ENCODE peak calls at places on chromosomes 2 and 18, in nine cellular contexts. Y is GM13977, M is A673, E is heart right ventricle, I is dorsolateral prefrontal cortex, S is neural crest cell, N is HFF-Myc, J is neural progenitor cell, D is upper lobe of right lung. Q is an unnamed sample.

GRCh38 chr18:60861575-60861974 is 471.7 kb upstream of the CDH20 start:
- DNase-seq in Y (no peak), M (peak), E (no peak), I (no peak), S (no peak), N (no peak), J (no peak), D (no peak), Q (no peak)

GRCh38 chr2:234116050-234116449 is 65.5 kb downstream of the SPP2 start:
- DNase-seq in Y (no peak), M (no peak), E (no peak), I (no peak), S (no peak), N (no peak), J (no peak), D (no peak), Q (no peak)

GRCh38 chr2:71829008-71829407 is 318.7 kb downstream of the CYP26B1 start:
- DNase-seq in Y (no peak), M (no peak), E (no peak), I (no peak), S (no peak), N (no peak), J (no peak), D (no peak), Q (no peak)

GRCh38 chr2:195318440-195319111 is 338.4 kb upstream of the SLC39A10 start:
- DNase-seq in Y (peak), M (peak), E (no peak), I (peak), S (peak), N (no peak), J (peak), D (no peak), Q (no peak)

GRCh38 chr18:12911025-12911927 is 27.2 kb upstream of the PTPN2 start:
- DNase-seq in Y (peak), M (no peak), E (peak), I (no peak), S (no peak), N (no peak), J (no peak), D (peak), Q (no peak)

GRCh38 chr2:8193686-8194615 is 487.9 kb upstream of the ID2 start:
- DNase-seq in Y (no peak), M (peak), E (no peak), I (no peak), S (no peak), N (no peak), J (peak), D (no peak), Q (no peak)

GRCh38 chr18:58249677-58250076 is 205.7 kb downstream of the NEDD4L start:
- DNase-seq in Y (no peak), M (no peak), E (no peak), I (no peak), S (no peak), N (peak), J (no peak), D (no peak), Q (no peak)

GRCh38 chr2:145687445-145688104 is 1167.7 kb upstream of the ZEB2 start:
- DNase-seq in Y (no peak), M (no peak), E (no peak), I (no peak), S (no peak), N (no peak), J (peak), D (no peak), Q (no peak)

GRCh38 chr18:44507729-44508325 is 172.9 kb upstream of the SETBP1 start:
- DNase-seq in Y (no peak), M (no peak), E (peak), I (peak), S (no peak), N (no peak), J (no peak), D (peak), Q (peak)

GRCh38 chr18:52652451-52652850 is 312.5 kb downstream of the DCC start:
- DNase-seq in Y (no peak), M (no peak), E (no peak), I (no peak), S (no peak), N (no peak), J (no peak), D (no peak), Q (no peak)

GRCh38 chr18:1604751-1605150 is 700.1 kb downstream of the ADCYAP1 start:
- DNase-seq in Y (no peak), M (no peak), E (no peak), I (no peak), S (no peak), N (no peak), J (no peak), D (no peak), Q (no peak)

GRCh38 chr2:234880551-234881211 is 71.1 kb upstream of the SH3BP4 start:
- DNase-seq in Y (no peak), M (no peak), E (no peak), I (no peak), S (no peak), N (peak), J (no peak), D (no peak), Q (no peak)

GRCh38 chr2:16172324-16173175 is 232.2 kb downstream of the MYCN start:
- DNase-seq in Y (no peak), M (no peak), E (no peak), I (no peak), S (no peak), N (no peak), J (no peak), D (no peak), Q (no peak)

GRCh38 chr18:42446195-42446594 is 491.2 kb downstream of the PIK3C3 start:
- DNase-seq in Y (no peak), M (no peak), E (no peak), I (no peak), S (no peak), N (no peak), J (no peak), D (no peak), Q (no peak)

GRCh38 chr18:44839239-44839666 is 158.6 kb downstream of the SETBP1 start:
- DNase-seq in Y (peak), M (peak), E (peak), I (peak), S (no peak), N (no peak), J (peak), D (peak), Q (peak)

GRCh38 chr2:56232912-56233311 is 49.1 kb downstream of the CCDC85A start:
- DNase-seq in Y (no peak), M (no peak), E (no peak), I (no peak), S (no peak), N (no peak), J (peak), D (no peak), Q (no peak)

GRCh38 chr2:200399046-200399445 is 92.6 kb downstream of the SPATS2L start:
- DNase-seq in Y (no peak), M (no peak), E (no peak), I (no peak), S (no peak), N (no peak), J (no peak), D (no peak), Q (no peak)

GRCh38 chr2:225070811-225071210 is 28.5 kb upstream of the DOCK10 start:
- DNase-seq in Y (no peak), M (no peak), E (no peak), I (peak), S (peak), N (no peak), J (no peak), D (no peak), Q (no peak)

GRCh38 chr2:85549826-85550225 is 10.9 kb downstream of the MAT2A start:
- DNase-seq in Y (no peak), M (no peak), E (no peak), I (no peak), S (no peak), N (peak), J (no peak), D (no peak), Q (no peak)

GRCh38 chr2:158501301-158501700 is 44.5 kb downstream of the PKP4 start:
- DNase-seq in Y (no peak), M (no peak), E (peak), I (peak), S (no peak), N (no peak), J (no peak), D (no peak), Q (no peak)

GRCh38 chr2:105796791-105797190 is 52.1 kb downstream of the NCK2 start:
- DNase-seq in Y (no peak), M (no peak), E (no peak), I (no peak), S (no peak), N (no peak), J (no peak), D (no peak), Q (no peak)

GRCh38 chr2:15128846-15129245 is 432.3 kb downstream of the NBAS start:
- DNase-seq in Y (no peak), M (no peak), E (no peak), I (no peak), S (no peak), N (no peak), J (no peak), D (no peak), Q (no peak)

GRCh38 chr18:68440433-68440832 is 274.5 kb downstream of the TMX3 start:
- DNase-seq in Y (no peak), M (no peak), E (no peak), I (no peak), S (no peak), N (no peak), J (no peak), D (no peak), Q (no peak)

GRCh38 chr2:109261906-109262631 is 133.1 kb downstream of the SH3RF3 start:
- DNase-seq in Y (no peak), M (no peak), E (no peak), I (no peak), S (no peak), N (no peak), J (no peak), D (peak), Q (no peak)

GRCh38 chr2:173343921-173344320 is 10.8 kb upstream of the CDCA7 start:
- DNase-seq in Y (no peak), M (no peak), E (no peak), I (no peak), S (no peak), N (no peak), J (no peak), D (no peak), Q (no peak)

GRCh38 chr2:36376992-36377738 is 21.6 kb downstream of the CRIM1 start:
- DNase-seq in Y (no peak), M (no peak), E (no peak), I (no peak), S (no peak), N (no peak), J (no peak), D (peak), Q (no peak)

GRCh38 chr18:54357082-54357659 is 487 bp downstream of the STARD6 start:
- DNase-seq in Y (peak), M (no peak), E (no peak), I (no peak), S (no peak), N (peak), J (no peak), D (no peak), Q (no peak)

GRCh38 chr2:175600024-175600831 is 401.8 kb downstream of the LNPK start:
- DNase-seq in Y (no peak), M (peak), E (no peak), I (no peak), S (no peak), N (peak), J (peak), D (no peak), Q (no peak)

GRCh38 chr2:15861898-15862297 is 78.5 kb upstream of the MYCN start:
- DNase-seq in Y (no peak), M (no peak), E (no peak), I (no peak), S (no peak), N (no peak), J (no peak), D (no peak), Q (no peak)

GRCh38 chr2:33532966-33533365 is 56.5 kb downstream of the RASGRP3 start:
- DNase-seq in Y (no peak), M (no peak), E (no peak), I (no peak), S (no peak), N (no peak), J (no peak), D (no peak), Q (no peak)

GRCh38 chr18:80157708-80158343 is 48.8 kb downstream of the ADNP2 start:
- DNase-seq in Y (peak), M (peak), E (peak), I (peak), S (peak), N (no peak), J (peak), D (peak), Q (no peak)

GRCh38 chr2:9693138-9693520 is 62.3 kb upstream of the YWHAQ start:
- DNase-seq in Y (no peak), M (no peak), E (peak), I (peak), S (no peak), N (no peak), J (no peak), D (no peak), Q (peak)

GRCh38 chr2:23399674-23400261 is 14.8 kb downstream of the KLHL29 start:
- DNase-seq in Y (peak), M (no peak), E (no peak), I (no peak), S (no peak), N (no peak), J (no peak), D (no peak), Q (no peak)

GRCh38 chr2:23401427-23402204 is 16.6 kb downstream of the KLHL29 start:
- DNase-seq in Y (no peak), M (no peak), E (no peak), I (no peak), S (no peak), N (no peak), J (no peak), D (no peak), Q (no peak)

GRCh38 chr2:23400703-23401102 is 15.7 kb downstream of the KLHL29 start:
- DNase-seq in Y (no peak), M (no peak), E (no peak), I (no peak), S (no peak), N (no peak), J (no peak), D (no peak), Q (no peak)

GRCh38 chr2:23402205-23402740 is 17.3 kb downstream of the KLHL29 start:
- DNase-seq in Y (no peak), M (no peak), E (no peak), I (no peak), S (no peak), N (no peak), J (no peak), D (no peak), Q (no peak)

DNA sequence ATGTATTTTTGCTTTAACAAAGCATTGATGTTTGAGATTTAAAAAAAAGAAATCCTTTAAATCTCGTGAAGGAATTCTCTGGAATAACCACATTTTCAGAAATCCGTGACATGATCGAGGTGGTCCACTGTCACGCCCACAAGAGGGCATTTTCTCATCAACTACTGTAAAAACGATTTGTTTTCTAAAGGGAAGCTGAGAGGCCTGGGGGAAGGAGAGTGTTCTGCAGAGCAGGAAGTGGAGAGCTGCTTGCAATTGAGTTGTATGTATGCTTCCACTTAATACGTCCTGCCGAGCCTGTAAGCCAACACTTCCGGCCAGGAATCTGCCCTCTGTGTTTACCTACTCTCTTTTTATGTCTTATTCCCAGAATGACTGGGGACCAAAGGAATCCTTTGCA is 19.4 kb downstream of the KLHL29 start:
- DNase-seq in Y (peak), M (peak), E (no peak), I (peak), S (no peak), N (peak), J (peak), D (no peak), Q (no peak)
- TF ChIP-seq CTCF in Y (peak), M (peak), E (peak), I (peak), S (peak), N (peak), J (peak), D (no peak), Q (no peak)

GRCh38 chr18:32461704-32462272 is 8.9 kb downstream of the GAREM1 start:
- DNase-seq in Y (no peak), M (no peak), E (no peak), I (no peak), S (no peak), N (no peak), J (no peak), D (no peak), Q (no peak)
- TF ChIP-seq CTCF in Y (no peak), M (no peak), E (no peak), I (no peak), S (peak), N (no peak), J (peak), D (peak), Q (no peak)

GRCh38 chr2:54853635-54854034 is 130.2 kb downstream of the EML6 start:
- DNase-seq in Y (no peak), M (no peak), E (no peak), I (no peak), S (no peak), N (no peak), J (no peak), D (no peak), Q (no peak)
- TF ChIP-seq CTCF in Y (no peak), M (no peak), E (no peak), I (no peak), S (no peak), N (no peak), J (no peak), D (no peak), Q (no peak)

GRCh38 chr2:102618452-102619413 is 620 bp upstream of the SLC9A2 start:
- DNase-seq in Y (peak), M (peak), E (peak), I (no peak), S (peak), N (no peak), J (peak), D (peak), Q (peak)
- TF ChIP-seq CTCF in Y (no peak), M (no peak), E (no peak), I (no peak), S (no peak), N (no peak), J (no peak), D (no peak), Q (no peak)

GRCh38 chr2:2696341-2697132 is 365.5 kb upstream of the MYT1L start:
- DNase-seq in Y (no peak), M (no peak), E (no peak), I (peak), S (no peak), N (no peak), J (no peak), D (no peak), Q (no peak)

GRCh38 chr2:2701813-2702212 is 370.7 kb upstream of the MYT1L start:
- DNase-seq in Y (no peak), M (no peak), E (no peak), I (no peak), S (no peak), N (no peak), J (no peak), D (no peak), Q (no peak)

GRCh38 chr2:2699117-2699497 is 368.0 kb upstream of the MYT1L start:
- DNase-seq in Y (no peak), M (peak), E (no peak), I (no peak), S (peak), N (no peak), J (peak), D (no peak), Q (no peak)

GRCh38 chr2:2701176-2701781 is 370.2 kb upstream of the MYT1L start:
- DNase-seq in Y (no peak), M (no peak), E (no peak), I (no peak), S (no peak), N (no peak), J (no peak), D (no peak), Q (no peak)

GRCh38 chr2:2698182-2699116 is 367.4 kb upstream of the MYT1L start:
- DNase-seq in Y (no peak), M (peak), E (no peak), I (no peak), S (peak), N (no peak), J (peak), D (no peak), Q (no peak)
- TF ChIP-seq CTCF in Y (no peak), M (peak), E (peak), I (peak), S (peak), N (no peak), J (peak), D (peak), Q (no peak)

GRCh38 chr2:197786010-197786877 is 1.1 kb upstream of the BOLL start:
- DNase-seq in Y (peak), M (peak), E (peak), I (no peak), S (peak), N (no peak), J (peak), D (peak), Q (peak)
- TF ChIP-seq CTCF in Y (peak), M (peak), E (peak), I (peak), S (peak), N (peak), J (peak), D (peak), Q (peak)

GRCh38 chr2:1052671-1053270 is 102.1 kb downstream of the SNTG2 start:
- DNase-seq in Y (no peak), M (no peak), E (no peak), I (no peak), S (no peak), N (no peak), J (no peak), D (no peak), Q (no peak)

GRCh38 chr2:1051585-1051984 is 100.9 kb downstream of the SNTG2 start:
- DNase-seq in Y (no peak), M (no peak), E (no peak), I (no peak), S (no peak), N (no peak), J (no peak), D (no peak), Q (no peak)

GRCh38 chr2:1049691-1050090 is 99.0 kb downstream of the SNTG2 start:
- DNase-seq in Y (no peak), M (no peak), E (no peak), I (no peak), S (no peak), N (no peak), J (no peak), D (no peak), Q (no peak)

GRCh38 chr2:1053781-1054180 is 103.1 kb downstream of the SNTG2 start:
- DNase-seq in Y (no peak), M (no peak), E (no peak), I (no peak), S (no peak), N (no peak), J (no peak), D (no peak), Q (no peak)

DNA sequence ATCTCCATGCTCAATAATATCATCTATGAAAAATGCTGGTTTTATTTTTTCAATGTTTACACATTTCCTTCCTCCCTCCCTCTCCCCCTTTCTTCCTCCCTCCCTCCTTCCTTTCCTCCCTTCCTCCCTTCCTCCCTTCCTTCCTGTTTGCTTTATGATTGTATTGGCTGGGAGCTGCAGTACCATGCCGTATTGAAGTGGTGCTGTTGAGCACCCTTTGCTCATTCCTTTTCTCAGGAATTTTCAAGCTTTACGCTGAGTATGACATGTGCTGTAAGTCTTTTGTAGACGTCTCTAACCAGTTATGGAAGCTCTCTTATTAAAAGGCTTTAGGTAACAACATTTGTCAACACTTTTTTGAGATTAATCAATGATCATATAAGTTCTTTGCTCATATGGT is 100.4 kb downstream of the SNTG2 start:
- DNase-seq in Y (no peak), M (peak), E (no peak), I (no peak), S (no peak), N (no peak), J (no peak), D (no peak), Q (no peak)
- TF ChIP-seq CTCF in Y (no peak), M (peak), E (no peak), I (no peak), S (peak), N (peak), J (peak), D (no peak), Q (no peak)

GRCh38 chr2:120436885-120437603 is 91.1 kb downstream of the INHBB start:
- DNase-seq in Y (peak), M (peak), E (no peak), I (no peak), S (no peak), N (peak), J (peak), D (no peak), Q (peak)
- TF ChIP-seq CTCF in Y (peak), M (peak), E (peak), I (peak), S (peak), N (peak), J (peak), D (peak), Q (peak)

GRCh38 chr18:76260941-76261472 is 234.0 kb downstream of the ZNF516 start:
- DNase-seq in Y (no peak), M (no peak), E (no peak), I (peak), S (no peak), N (no peak), J (peak), D (no peak), Q (no peak)

GRCh38 chr18:76259726-76260125 is 235.3 kb downstream of the ZNF516 start:
- DNase-seq in Y (no peak), M (no peak), E (no peak), I (no peak), S (no peak), N (no peak), J (no peak), D (no peak), Q (no peak)

GRCh38 chr18:76256897-76257500 is 238.0 kb downstream of the ZNF516 start:
- DNase-seq in Y (no peak), M (peak), E (no peak), I (peak), S (no peak), N (peak), J (peak), D (no peak), Q (no peak)

GRCh38 chr18:76258209-76258608 is 236.8 kb downstream of the ZNF516 start:
- DNase-seq in Y (no peak), M (no peak), E (no peak), I (no peak), S (no peak), N (no peak), J (no peak), D (no peak), Q (no peak)

GRCh38 chr18:76259012-76259568 is 236.0 kb downstream of the ZNF516 start:
- DNase-seq in Y (no peak), M (no peak), E (no peak), I (no peak), S (no peak), N (no peak), J (peak), D (no peak), Q (no peak)
- TF ChIP-seq CTCF in Y (no peak), M (no peak), E (no peak), I (no peak), S (peak), N (no peak), J (peak), D (peak), Q (no peak)

Q was measured in CD14-positive monocyte.